ENCODE peak calls at places on chromosomes 13 and 19, in ten cellular contexts. M is astrocyte, Z is foreskin fibroblast, E is Peyer's patch, W is WTC11, T is Panc1, D is ascending aorta, H is left lung, F is bronchial epithelial cell, Q is B cell. O is an unnamed sample.

GRCh38 chr13:92461402-92461801 is 765.2 kb upstream of the GPC6 start:
- DNase-seq in M (no peak), Z (no peak), E (no peak), W (no peak), T (no peak), D (no peak), H (no peak), F (no peak), Q (no peak), O (no peak)

GRCh38 chr13:70183041-70183440 is 74.8 kb upstream of the KLHL1 start:
- DNase-seq in M (peak), Z (no peak), E (no peak), W (no peak), T (no peak), D (no peak), H (no peak), F (peak), Q (no peak), O (no peak)

GRCh38 chr19:57106646-57107235 is 13.0 kb upstream of the USP29 start:
- DNase-seq in M (no peak), Z (no peak), E (no peak), W (no peak), T (no peak), D (no peak), H (no peak), F (no peak), Q (no peak), O (peak)

GRCh38 chr13:20565120-20565736 is 1.7 kb upstream of the IFT88 start:
- DNase-seq in M (no peak), Z (no peak), E (no peak), W (no peak), T (no peak), D (no peak), H (no peak), F (peak), Q (no peak), O (no peak)

GRCh38 chr19:46766569-46767317 is 20.5 kb upstream of the STRN4 start:
- DNase-seq in M (no peak), Z (peak), E (no peak), W (peak), T (no peak), D (no peak), H (peak), F (no peak), Q (peak), O (no peak)

GRCh38 chr13:73220966-73221720 is 162.3 kb downstream of the KLF5 start:
- DNase-seq in M (no peak), Z (no peak), E (peak), W (peak), T (no peak), D (no peak), H (no peak), F (peak), Q (no peak), O (no peak)

GRCh38 chr19:14021474-14021873 is 6.5 kb upstream of the RLN3 start:
- DNase-seq in M (no peak), Z (no peak), E (no peak), W (peak), T (no peak), D (no peak), H (peak), F (no peak), Q (no peak), O (no peak)

GRCh38 chr13:48640767-48641166 is 13.0 kb upstream of the CYSLTR2 start:
- DNase-seq in M (no peak), Z (no peak), E (no peak), W (no peak), T (no peak), D (no peak), H (no peak), F (no peak), Q (no peak), O (no peak)

GRCh38 chr19:9709305-9709704 is 34.4 kb upstream of the ZNF562 start:
- DNase-seq in M (no peak), Z (no peak), E (no peak), W (no peak), T (no peak), D (no peak), H (no peak), F (peak), Q (no peak), O (no peak)

GRCh38 chr13:77833331-77833863 is 85.2 kb downstream of the EDNRB start:
- DNase-seq in M (peak), Z (peak), E (no peak), W (no peak), T (no peak), D (no peak), H (no peak), F (no peak), Q (no peak), O (no peak)

GRCh38 chr19:5967571-5967970 is 10.4 kb downstream of the RANBP3 start:
- DNase-seq in M (no peak), Z (no peak), E (no peak), W (no peak), T (no peak), D (no peak), H (no peak), F (no peak), Q (no peak), O (no peak)

GRCh38 chr13:106117035-106117434 is 418.4 kb downstream of the EFNB2 start:
- DNase-seq in M (peak), Z (peak), E (no peak), W (no peak), T (no peak), D (no peak), H (no peak), F (peak), Q (no peak), O (no peak)

GRCh38 chr13:112931028-112931934 is 37.7 kb upstream of the MCF2L start:
- DNase-seq in M (peak), Z (peak), E (peak), W (peak), T (no peak), D (no peak), H (no peak), F (peak), Q (no peak), O (no peak)

GRCh38 chr13:76803831-76804230 is 82.4 kb downstream of the KCTD12 start:
- DNase-seq in M (no peak), Z (no peak), E (no peak), W (no peak), T (no peak), D (no peak), H (no peak), F (no peak), Q (no peak), O (no peak)

GRCh38 chr19:39809368-39809767 is 24.6 kb downstream of the DYRK1B start:
- DNase-seq in M (no peak), Z (no peak), E (no peak), W (no peak), T (no peak), D (no peak), H (no peak), F (no peak), Q (no peak), O (no peak)

GRCh38 chr13:26682606-26683005 is 78.0 kb downstream of the GPR12 start:
- DNase-seq in M (no peak), Z (no peak), E (no peak), W (no peak), T (no peak), D (no peak), H (no peak), F (no peak), Q (no peak), O (no peak)

GRCh38 chr13:21730186-21730880 is 59.5 kb downstream of the FGF9 start:
- DNase-seq in M (no peak), Z (no peak), E (no peak), W (no peak), T (no peak), D (no peak), H (no peak), F (no peak), Q (no peak), O (no peak)

GRCh38 chr13:110644892-110645521 is 29.7 kb downstream of the NAXD start:
- DNase-seq in M (peak), Z (peak), E (peak), W (peak), T (no peak), D (peak), H (peak), F (peak), Q (peak), O (peak)
- TF ChIP-seq CTCF in M (no peak), Z (peak), E (peak), W (peak), T (no peak), D (peak), H (peak), F (peak), Q (peak), O (peak)

GRCh38 chr13:27959976-27960361 is 9.1 kb downstream of the CDX2 start:
- DNase-seq in M (no peak), Z (no peak), E (no peak), W (no peak), T (no peak), D (no peak), H (no peak), F (no peak), Q (no peak), O (no peak)

GRCh38 chr13:27962128-27962841 is 6.8 kb downstream of the CDX2 start:
- DNase-seq in M (no peak), Z (no peak), E (peak), W (no peak), T (no peak), D (no peak), H (no peak), F (no peak), Q (no peak), O (peak)

GRCh38 chr13:27958928-27959539 is 10.1 kb downstream of the CDX2 start:
- DNase-seq in M (no peak), Z (no peak), E (no peak), W (no peak), T (no peak), D (no peak), H (no peak), F (no peak), Q (no peak), O (no peak)

GRCh38 chr13:27961227-27962085 is 7.7 kb downstream of the CDX2 start:
- DNase-seq in M (no peak), Z (no peak), E (no peak), W (peak), T (no peak), D (no peak), H (no peak), F (no peak), Q (no peak), O (no peak)

DNA sequence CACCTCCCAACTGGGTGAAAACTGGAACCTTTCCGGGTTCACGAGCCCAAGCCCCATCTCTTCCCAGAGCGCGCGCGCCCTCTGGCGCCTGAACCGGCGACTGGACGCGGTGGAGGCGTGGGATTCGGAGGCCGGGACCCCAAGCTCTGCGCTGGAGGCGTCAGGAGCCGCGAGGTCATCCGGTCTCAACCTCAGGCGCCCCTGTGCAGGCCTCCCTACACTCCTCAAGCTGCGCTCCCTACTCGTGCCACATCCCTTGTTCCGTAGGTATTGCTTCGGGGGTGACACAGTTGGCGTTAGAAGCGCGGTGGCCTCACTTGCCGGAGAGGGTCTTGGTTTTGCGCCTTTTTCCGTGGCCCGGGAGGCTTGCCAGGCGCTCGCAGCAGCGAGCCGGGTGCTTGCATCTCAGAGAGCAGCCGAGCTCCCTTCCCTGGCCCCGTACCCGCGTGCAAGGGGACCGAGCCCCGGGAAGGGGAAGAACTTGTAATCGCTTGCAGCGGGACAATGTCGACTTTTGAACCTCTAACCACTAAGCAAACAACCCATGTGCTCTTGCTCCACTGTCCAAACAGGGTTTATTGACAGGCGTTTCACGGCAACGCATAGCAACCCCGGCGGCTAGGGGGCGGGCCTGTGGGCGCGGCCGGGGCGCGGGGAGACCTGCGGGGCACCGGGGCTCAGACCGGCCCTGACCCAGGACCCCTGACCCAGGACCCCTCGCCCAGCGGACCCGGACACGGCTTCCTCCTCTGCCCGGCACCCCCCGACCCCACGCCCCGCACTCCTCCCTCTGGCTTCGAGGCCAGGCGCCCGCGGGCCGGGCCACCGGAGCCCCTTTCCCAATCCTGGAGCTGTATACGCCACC is 8.5 kb downstream of the CDX2 start:
- DNase-seq in M (no peak), Z (peak), E (peak), W (peak), T (no peak), D (no peak), H (peak), F (peak), Q (no peak), O (no peak)
- TF ChIP-seq CTCF in M (no peak), Z (no peak), E (peak), W (peak), T (peak), D (peak), H (no peak), F (peak), Q (no peak), O (peak)

DNA sequence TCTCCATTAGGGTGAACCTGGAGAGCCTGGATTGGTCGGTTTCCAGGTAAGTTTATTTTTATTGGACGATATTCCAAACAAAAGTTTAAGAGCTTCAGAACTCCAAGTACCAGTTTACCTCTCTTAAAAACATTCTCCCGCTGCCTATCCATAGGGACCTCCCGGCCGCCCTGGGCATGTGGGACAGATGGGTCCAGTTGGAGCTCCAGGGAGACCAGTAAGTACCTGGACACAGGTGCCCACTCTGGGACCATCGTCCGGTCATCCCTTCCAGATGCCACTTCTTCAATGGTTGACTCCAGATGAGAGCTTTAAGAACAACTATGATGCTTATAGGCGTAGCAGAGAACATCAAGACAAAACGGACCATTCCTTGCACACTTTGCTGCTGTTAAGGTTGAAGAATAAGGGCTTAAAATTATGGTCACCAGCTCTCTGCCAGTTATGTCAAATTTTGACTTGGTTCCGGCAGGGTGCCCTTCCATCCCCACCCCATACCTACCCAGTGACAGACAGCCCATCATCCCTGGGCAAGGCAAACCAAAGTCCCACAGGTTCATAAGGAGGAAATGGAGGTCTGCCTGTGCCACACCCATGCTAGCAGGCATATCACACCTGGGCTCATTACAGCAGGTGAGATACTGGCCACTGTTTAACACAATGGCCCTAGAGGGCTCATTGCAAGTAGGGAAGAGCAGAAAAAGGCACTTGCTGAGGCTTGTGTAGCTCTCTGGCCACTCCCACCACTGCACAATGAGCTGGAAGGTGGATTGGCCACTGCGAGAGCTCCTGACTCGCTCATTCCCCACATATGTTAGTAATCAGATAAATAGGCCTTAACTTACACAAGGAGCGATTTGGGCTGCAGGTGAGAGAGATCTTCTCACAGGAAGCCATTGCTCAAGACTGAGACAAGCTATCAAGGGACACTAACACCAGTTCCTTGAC is 123.6 kb downstream of the COL4A2 start:
- DNase-seq in M (no peak), Z (no peak), E (no peak), W (no peak), T (no peak), D (no peak), H (no peak), F (peak), Q (no peak), O (no peak)
- TF ChIP-seq CTCF in M (no peak), Z (no peak), E (no peak), W (no peak), T (no peak), D (no peak), H (no peak), F (no peak), Q (no peak), O (no peak)

GRCh38 chr19:48813123-48813911 is 2.5 kb upstream of the BCAT2 start:
- DNase-seq in M (no peak), Z (no peak), E (no peak), W (peak), T (no peak), D (no peak), H (no peak), F (no peak), Q (no peak), O (no peak)
- TF ChIP-seq CTCF in M (no peak), Z (peak), E (peak), W (no peak), T (no peak), D (no peak), H (no peak), F (no peak), Q (no peak), O (peak)

GRCh38 chr19:2610637-2611482 is 91.6 kb downstream of the GNG7 start:
- DNase-seq in M (peak), Z (peak), E (peak), W (peak), T (no peak), D (peak), H (peak), F (peak), Q (peak), O (peak)
- TF ChIP-seq CTCF in M (peak), Z (peak), E (peak), W (peak), T (peak), D (peak), H (peak), F (peak), Q (peak), O (peak)

DNA sequence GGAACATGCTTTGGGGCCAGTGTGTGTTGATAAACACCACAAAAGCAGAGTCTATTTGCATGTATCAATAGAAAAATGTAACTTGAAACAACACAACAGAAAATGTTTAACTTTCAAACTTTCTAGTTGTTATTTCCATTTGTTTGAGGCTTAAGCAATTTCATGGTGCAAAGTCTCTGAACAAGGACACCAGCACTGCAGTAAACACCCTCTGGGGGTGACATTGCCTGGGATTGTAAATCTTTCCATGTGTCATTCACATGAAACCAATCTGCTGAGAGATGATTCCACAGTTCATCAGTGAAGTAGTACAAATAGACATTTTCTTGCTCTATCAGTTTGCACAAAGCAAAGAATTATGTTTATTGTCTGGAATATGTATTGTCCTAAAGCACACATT is 124.5 kb downstream of the ITGBL1 start:
- DNase-seq in M (no peak), Z (no peak), E (no peak), W (no peak), T (no peak), D (no peak), H (no peak), F (no peak), Q (no peak), O (no peak)
- TF ChIP-seq CTCF in M (no peak), Z (no peak), E (no peak), W (no peak), T (no peak), D (no peak), H (no peak), F (no peak), Q (no peak), O (peak)